ENCODE peak calls at places on chromosomes 13 and 19, in four cellular contexts. E, O, P and R are unnamed samples.
A peak's percentile ranks its signal among the peaks of the same experiment; 100 is the strongest.

GRCh38 chr19:618247-618619 is 15.1 kb downstream of the POLRMT start:
- DNase-seq in O (no peak), P (no peak), E (no peak), R (no peak)

GRCh38 chr19:52961981-52962380 is 700 bp downstream of the ZNF816 start:
- DNase-seq in P (no peak), E (no peak), O (no peak), R (peak; percentile 10)

GRCh38 chr19:1509589-1510441 is 3.0 kb downstream of the ADAMTSL5 start:
- DNase-seq in P (no peak), E (no peak), O (no peak), R (no peak)

GRCh38 chr13:24050292-24050711 is 110.2 kb upstream of the SPATA13 start:
- DNase-seq in P (peak; percentile 86), E (peak; percentile 68), O (peak; percentile 68), R (no peak)

GRCh38 chr19:408441-409005 is 424 bp downstream of the C2CD4C start:
- DNase-seq in O (no peak), P (no peak), E (no peak), R (peak; percentile 19)

GRCh38 chr19:46299004-46299509 is 2.2 kb downstream of the HIF3A start:
- DNase-seq in O (peak; percentile 99), P (peak; percentile 50), E (peak; percentile 89), R (no peak)

GRCh38 chr19:45917421-45918091 is 3.0 kb upstream of the NANOS2 start:
- DNase-seq in P (no peak), E (no peak), O (no peak), R (no peak)

GRCh38 chr19:38515906-38516305 is 82.4 kb downstream of the RYR1 start:
- DNase-seq in O (no peak), E (no peak), P (no peak), R (no peak)

GRCh38 chr19:2613507-2614295 is 88.8 kb downstream of the GNG7 start:
- DNase-seq in E (peak; percentile 50), O (no peak), P (peak; percentile 12), R (peak; percentile 54)

GRCh38 chr13:53198017-53198416 is 169.4 kb downstream of the OLFM4 start:
- DNase-seq in P (no peak), E (no peak), O (no peak), R (no peak)

GRCh38 chr13:21458457-21458815 is 667 bp downstream of the ZDHHC20 start:
- DNase-seq in O (peak; percentile 47), P (no peak), E (peak; percentile 8), R (peak; percentile 58)

GRCh38 chr19:18596752-18597157 is 8.2 kb downstream of the REX1BD start:
- DNase-seq in P (no peak), E (no peak), O (no peak), R (peak; percentile 68)

GRCh38 chr13:97414392-97414791 is 19.6 kb upstream of the RAP2A start:
- DNase-seq in E (no peak), P (no peak), O (no peak), R (no peak)

GRCh38 chr19:6481541-6482342 is at the start of gene DENND1C:
- DNase-seq in P (no peak), E (no peak), O (no peak), R (peak; percentile 88)

GRCh38 chr19:814108-815078 is 7.4 kb downstream of the PLPPR3 start:
- DNase-seq in E (no peak), O (peak; percentile 37), P (no peak), R (peak; percentile 30)

GRCh38 chr19:56144816-56145215 is 3.7 kb downstream of the ZNF444 start:
- DNase-seq in P (no peak), O (no peak), E (no peak), R (no peak)

GRCh38 chr13:113845723-113846638 is 17.9 kb downstream of the GAS6 start:
- DNase-seq in E (no peak), P (no peak), O (peak; percentile 15), R (no peak)

GRCh38 chr13:93226623-93227279 is at the start of gene GPC6:
- DNase-seq in O (peak; percentile 58), E (peak; percentile 98), P (peak; percentile 95), R (no peak)

GRCh38 chr19:17475541-17476115 is 5.3 kb downstream of the SLC27A1 start:
- DNase-seq in P (peak; percentile 61), E (peak; percentile 37), O (no peak), R (peak; percentile 78)

DNA sequence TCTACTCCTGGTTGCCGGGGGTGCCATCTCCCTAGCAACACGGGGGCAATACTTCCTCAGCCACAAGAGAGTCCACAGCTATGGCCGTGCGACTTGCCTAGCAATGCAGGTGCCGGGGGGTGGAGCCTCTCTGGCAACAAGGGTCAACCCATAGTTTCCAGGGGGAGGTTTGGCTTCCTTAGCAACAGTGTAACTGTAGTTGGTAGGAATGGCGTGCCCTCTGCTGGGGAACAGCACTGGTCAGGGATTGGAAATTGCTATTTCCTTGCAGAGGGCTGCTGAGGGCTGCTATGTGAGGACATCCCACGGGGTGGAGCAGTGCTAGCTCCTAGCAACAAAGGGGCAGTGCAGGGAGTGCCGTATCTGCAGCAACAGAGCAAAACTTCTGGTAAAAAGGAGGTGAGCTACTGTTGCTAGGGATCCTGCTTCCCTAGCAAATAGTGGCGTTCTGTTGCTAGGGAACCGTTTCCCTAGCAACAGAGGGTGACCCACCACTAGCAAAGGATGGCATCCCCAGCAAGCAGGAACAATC is 7.0 kb upstream of the TMC4 start:
- DNase-seq in P (peak; percentile 60), O (no peak), E (peak; percentile 35), R (no peak)
- TF ChIP-seq CTCF in P (peak; percentile 48), O (no peak), E (peak; percentile 21), R (no peak)

GRCh38 chr19:8340341-8341096 is 2.5 kb downstream of the KANK3 start:
- DNase-seq in E (no peak), P (no peak), O (no peak), R (no peak)
- TF ChIP-seq CTCF in E (no peak), P (peak; percentile 13), O (no peak), R (peak; percentile 30)

DNA sequence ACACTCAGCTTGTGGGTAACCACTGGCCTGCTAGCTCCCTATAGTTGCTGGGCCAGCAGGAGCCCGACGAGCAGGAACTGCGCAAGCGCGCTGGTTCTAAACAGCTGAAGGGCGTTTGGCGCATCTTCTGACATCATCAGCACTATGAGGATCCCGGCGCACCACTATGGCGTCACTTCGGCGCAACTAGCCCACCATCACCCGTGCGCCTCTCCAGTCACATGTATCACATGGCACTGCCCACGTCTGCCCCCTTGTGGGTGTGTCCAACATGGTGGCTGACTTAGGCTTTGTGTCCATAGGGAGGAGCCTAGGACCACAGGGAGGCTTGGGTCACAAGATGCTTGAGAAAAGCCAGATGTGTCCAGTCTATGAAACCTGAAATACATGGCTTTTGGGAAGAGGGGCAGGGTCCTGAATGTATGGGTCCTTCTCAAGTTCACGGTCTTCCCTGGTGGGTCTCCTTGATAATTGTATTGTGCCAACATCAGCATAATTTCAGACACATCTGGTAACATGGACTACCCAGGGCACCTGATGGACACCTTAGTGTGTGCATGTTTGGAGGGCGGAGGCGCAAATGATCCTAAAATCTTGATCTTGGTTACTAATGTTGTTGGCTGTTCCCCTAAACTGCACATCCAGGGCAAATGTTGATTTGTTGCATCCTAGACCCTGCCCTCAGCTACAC is 18.0 kb downstream of the KLK4 start:
- DNase-seq in O (no peak), E (no peak), P (no peak), R (peak; percentile 37)
- TF ChIP-seq CTCF in O (no peak), E (no peak), P (no peak), R (peak; percentile 7)

GRCh38 chr19:42279902-42280760 is 11.1 kb downstream of the CIC start:
- DNase-seq in P (peak; percentile 83), E (peak; percentile 95), O (peak; percentile 96), R (peak; percentile 92)

GRCh38 chr19:42280761-42281174 is 11.7 kb downstream of the CIC start:
- DNase-seq in E (no peak), P (peak; percentile 17), O (no peak), R (peak; percentile 76)

GRCh38 chr19:42282810-42283247 is 13.8 kb downstream of the CIC start:
- DNase-seq in O (no peak), P (no peak), E (no peak), R (no peak)

GRCh38 chr19:42282036-42282762 is 13.1 kb downstream of the CIC start:
- DNase-seq in P (peak; percentile 34), O (peak; percentile 71), E (peak; percentile 48), R (no peak)

DNA sequence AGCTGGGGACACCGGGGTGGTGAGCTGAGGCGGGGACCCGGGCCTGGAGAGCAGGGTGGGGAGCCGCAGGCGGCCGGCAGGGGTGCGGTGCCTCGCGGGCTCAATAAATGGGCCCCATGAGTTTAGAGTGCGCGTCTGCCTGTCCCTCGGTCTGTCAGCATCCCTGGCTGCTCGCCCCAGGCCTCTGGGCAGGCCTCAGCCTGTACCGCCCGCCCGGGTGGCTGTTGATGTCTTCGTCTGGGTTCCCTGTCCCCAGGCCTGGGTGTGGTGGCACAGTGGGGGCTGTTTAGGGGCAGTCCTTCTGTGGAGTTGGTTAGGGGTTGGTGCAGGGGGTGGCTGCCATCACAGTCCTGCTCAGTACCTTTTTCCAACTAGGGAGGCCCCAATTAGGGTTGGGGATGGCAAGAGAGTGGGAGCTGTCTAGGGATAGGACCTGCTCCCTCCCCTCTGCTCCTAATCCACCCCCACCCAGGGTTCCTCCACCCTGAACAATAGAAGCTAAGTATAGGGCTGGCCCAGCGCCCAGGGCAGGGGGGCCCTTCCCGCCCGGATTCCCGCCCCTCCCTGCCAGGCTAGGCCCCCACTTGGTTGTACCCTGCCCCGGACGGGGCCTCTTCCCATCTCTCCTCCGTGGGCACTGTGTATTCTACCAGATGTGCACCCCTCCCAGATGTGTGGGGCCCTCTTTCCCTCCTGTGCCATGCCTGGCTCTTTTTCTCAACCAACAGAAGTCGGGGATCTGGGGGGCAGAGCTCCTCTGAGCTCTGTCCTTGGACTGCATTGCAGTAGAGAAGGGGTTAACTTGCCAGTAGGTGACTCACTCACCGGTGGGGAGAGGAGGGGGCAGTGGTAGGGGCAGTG is 12.4 kb downstream of the CIC start:
- DNase-seq in P (peak; percentile 41), O (peak; percentile 79), E (peak; percentile 68), R (peak; percentile 67)
- TF ChIP-seq CTCF in P (no peak), O (peak; percentile 10), E (peak; percentile 9), R (no peak)

GRCh38 chr13:26117620-26118019 is 65.8 kb upstream of the SHISA2 start:
- DNase-seq in P (no peak), E (no peak), O (no peak), R (no peak)

GRCh38 chr13:26111797-26112196 is 60.0 kb upstream of the SHISA2 start:
- DNase-seq in E (no peak), P (no peak), O (no peak), R (no peak)

GRCh38 chr13:26112843-26113242 is 61.0 kb upstream of the SHISA2 start:
- DNase-seq in O (no peak), E (no peak), P (peak; percentile 10), R (peak; percentile 23)
- TF ChIP-seq CTCF in O (no peak), E (no peak), P (peak; percentile 22), R (peak; percentile 40)